ENCODE peak calls at places on chromosome 18, in four cellular contexts. L, Q, U and J are unnamed samples.

GRCh38 chr18:2932247-2933181 is 80.4 kb downstream of the LPIN2 start:
- DNase-seq in L (no peak), Q (peak), U (peak), J (no peak)

GRCh38 chr18:3452750-3453539 is 3.0 kb downstream of the TGIF1 start:
- DNase-seq in L (no peak), Q (peak), U (no peak), J (no peak)

GRCh38 chr18:23671564-23671963 is 8.9 kb upstream of the ANKRD29 start:
- DNase-seq in L (no peak), Q (no peak), U (no peak), J (no peak)

GRCh38 chr18:76490701-76491171 is 4.3 kb downstream of the ZNF516 start:
- DNase-seq in L (no peak), Q (no peak), U (no peak), J (peak)

GRCh38 chr18:22108674-22109073 is 60.7 kb upstream of the GATA6 start:
- DNase-seq in L (no peak), Q (peak), U (no peak), J (no peak)

GRCh38 chr18:53234610-53235009 is 894.6 kb downstream of the DCC start:
- DNase-seq in L (no peak), Q (no peak), U (no peak), J (no peak)

GRCh38 chr18:63476666-63477065 is at the start of gene SERPINB5:
- DNase-seq in L (no peak), Q (no peak), U (no peak), J (no peak)

GRCh38 chr18:74734013-74734444 is 136.4 kb downstream of the ZNF407 start:
- DNase-seq in L (no peak), Q (no peak), U (no peak), J (no peak)

GRCh38 chr18:23106575-23106974 is 28.7 kb upstream of the CABLES1 start:
- DNase-seq in L (no peak), Q (no peak), U (no peak), J (no peak)

GRCh38 chr18:40347261-40347660 is 1607.8 kb upstream of the PIK3C3 start:
- DNase-seq in L (no peak), Q (no peak), U (no peak), J (no peak)

GRCh38 chr18:24228661-24229053 is 89.8 kb downstream of the CABYR start:
- DNase-seq in L (no peak), Q (no peak), U (no peak), J (no peak)

GRCh38 chr18:62523631-62524442 is 1.0 kb downstream of the ZCCHC2 start:
- DNase-seq in L (peak), Q (peak), U (no peak), J (no peak)

GRCh38 chr18:21703241-21703820 is 1.2 kb downstream of the ABHD3 start:
- DNase-seq in L (peak), Q (peak), U (peak), J (no peak)

GRCh38 chr18:76553715-76554603 is 58.9 kb upstream of the ZNF516 start:
- DNase-seq in L (no peak), Q (no peak), U (no peak), J (no peak)

GRCh38 chr18:37742436-37742835 is 176.8 kb upstream of the CELF4 start:
- DNase-seq in L (no peak), Q (no peak), U (no peak), J (no peak)

GRCh38 chr18:61677435-61677830 is 215.4 kb downstream of the RNF152 start:
- DNase-seq in L (no peak), Q (no peak), U (no peak), J (no peak)

GRCh38 chr18:417495-417894 is 83.0 kb downstream of the COLEC12 start:
- DNase-seq in L (no peak), Q (no peak), U (no peak), J (no peak)

GRCh38 chr18:413263-413662 is 87.2 kb downstream of the COLEC12 start:
- DNase-seq in L (no peak), Q (no peak), U (no peak), J (no peak)

GRCh38 chr18:416928-417327 is 83.6 kb downstream of the COLEC12 start:
- DNase-seq in L (no peak), Q (no peak), U (no peak), J (no peak)

GRCh38 chr18:415047-415446 is 85.5 kb downstream of the COLEC12 start:
- DNase-seq in L (no peak), Q (no peak), U (no peak), J (no peak)

GRCh38 chr18:415627-416612 is 84.6 kb downstream of the COLEC12 start:
- DNase-seq in L (no peak), Q (no peak), U (no peak), J (no peak)
- TF ChIP-seq TAF1 in L (no peak), Q (no peak), U (no peak), J (no peak)

GRCh38 chr18:57583297-57583835 is 3.1 kb downstream of the FECH start:
- DNase-seq in L (no peak), Q (peak), U (no peak), J (no peak)
- TF ChIP-seq POLR2A in L (no peak), Q (no peak), U (no peak), J (no peak)

GRCh38 chr18:45684341-45685115 is 39.5 kb upstream of the SLC14A1 start:
- DNase-seq in L (no peak), Q (no peak), U (no peak), J (no peak)
- TF ChIP-seq TAF1 in L (no peak), Q (no peak), U (no peak), J (no peak)

GRCh38 chr18:12076424-12077140 is 17.1 kb upstream of the ANKRD62 start:
- DNase-seq in L (no peak), Q (peak), U (no peak), J (no peak)
- TF ChIP-seq POLR2A in L (no peak), Q (no peak), U (no peak), J (no peak)

GRCh38 chr18:79868168-79868784 is 70.5 kb downstream of the KCNG2 start:
- DNase-seq in L (no peak), Q (no peak), U (no peak), J (no peak)

GRCh38 chr18:79869591-79870368 is 72.0 kb downstream of the KCNG2 start:
- DNase-seq in L (no peak), Q (no peak), U (no peak), J (no peak)

GRCh38 chr18:79867666-79868065 is 69.9 kb downstream of the KCNG2 start:
- DNase-seq in L (no peak), Q (no peak), U (no peak), J (no peak)

GRCh38 chr18:79870369-79871025 is 72.8 kb downstream of the KCNG2 start:
- DNase-seq in L (no peak), Q (no peak), U (no peak), J (no peak)

DNA sequence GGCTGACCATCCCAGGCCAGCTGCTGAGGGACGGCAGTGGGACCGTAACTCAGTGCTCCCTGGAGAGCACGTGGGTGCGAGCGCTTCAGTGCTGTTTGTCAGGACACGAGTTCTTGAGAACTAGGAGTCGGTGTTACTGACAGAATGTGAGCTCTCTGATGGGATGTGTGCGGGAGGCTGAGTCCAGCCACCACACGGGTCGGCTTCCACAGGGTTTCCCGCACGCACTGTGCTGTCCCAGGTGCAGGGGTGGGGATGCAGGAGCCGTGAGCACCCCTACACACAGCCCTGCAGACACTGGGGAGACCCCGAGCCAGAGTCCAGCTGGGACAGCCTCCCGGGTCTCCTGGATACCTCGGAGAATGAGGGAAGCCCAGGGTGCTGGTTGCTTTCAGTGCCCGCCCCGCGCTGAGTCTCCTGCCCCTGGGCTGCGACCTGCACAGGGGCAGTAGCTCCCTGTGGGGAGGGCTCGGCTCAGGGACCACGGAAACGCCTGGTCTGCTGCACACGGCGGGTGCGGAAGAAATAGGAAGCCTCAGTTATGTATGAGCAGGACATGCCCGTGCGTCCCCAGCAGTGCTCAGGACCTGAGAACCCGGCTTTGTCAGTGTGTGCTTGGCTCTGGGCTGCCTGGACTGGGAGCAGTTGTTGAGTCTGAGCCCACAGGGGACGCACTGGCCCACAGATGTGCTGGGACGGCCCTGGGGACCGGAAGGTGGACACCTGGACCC is 71.2 kb downstream of the KCNG2 start:
- DNase-seq in L (no peak), Q (peak), U (no peak), J (no peak)
- TF ChIP-seq TAF1 in L (no peak), Q (no peak), U (no peak), J (no peak)

GRCh38 chr18:10023853-10024638 is 110.2 kb downstream of the VAPA start:
- DNase-seq in L (no peak), Q (no peak), U (no peak), J (no peak)
- TF ChIP-seq POLR2A in L (no peak), Q (no peak), U (no peak), J (no peak)

GRCh38 chr18:55918449-55918848 is 330.5 kb upstream of the TCF4 start:
- DNase-seq in L (no peak), Q (no peak), U (no peak), J (no peak)
- TF ChIP-seq TAF1 in L (no peak), Q (no peak), U (no peak), J (no peak)

GRCh38 chr18:31591113-31591512 is 564 bp upstream of the TTR start:
- DNase-seq in L (no peak), Q (no peak), U (no peak), J (no peak)

GRCh38 chr18:31587538-31587937 is 4.1 kb upstream of the TTR start:
- DNase-seq in L (no peak), Q (no peak), U (no peak), J (no peak)

GRCh38 chr18:31590570-31590969 is 1.1 kb upstream of the TTR start:
- DNase-seq in L (no peak), Q (no peak), U (no peak), J (no peak)

GRCh38 chr18:31592520-31593157 is 962 bp downstream of the TTR start:
- DNase-seq in L (no peak), Q (no peak), U (no peak), J (no peak)

DNA sequence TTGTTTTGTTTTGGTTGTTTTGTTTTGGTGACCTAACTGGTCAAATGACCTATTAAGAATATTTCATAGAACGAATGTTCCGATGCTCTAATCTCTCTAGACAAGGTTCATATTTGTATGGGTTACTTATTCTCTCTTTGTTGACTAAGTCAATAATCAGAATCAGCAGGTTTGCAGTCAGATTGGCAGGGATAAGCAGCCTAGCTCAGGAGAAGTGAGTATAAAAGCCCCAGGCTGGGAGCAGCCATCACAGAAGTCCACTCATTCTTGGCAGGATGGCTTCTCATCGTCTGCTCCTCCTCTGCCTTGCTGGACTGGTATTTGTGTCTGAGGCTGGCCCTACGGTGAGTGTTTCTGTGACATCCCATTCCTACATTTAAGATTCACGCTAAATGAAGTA is at the start of gene TTR:
- DNase-seq in L (no peak), Q (no peak), U (no peak), J (no peak)
- TF ChIP-seq POLR2A in L (no peak), Q (no peak), U (no peak), J (no peak)